ENCODE peak calls at places on chromosomes 12 and 14, in nine cellular contexts. Z is NCI-H2081; R is CD8-positive, alpha-beta memory T cell; P is adrenal gland; L is renal cortical epithelial cell; M is T-helper 9 cell; I is H1; Q is cerebellar cortex; W is H4. X is an unnamed sample.

GRCh38 chr12:50052544-50052943 is 4.9 kb upstream of the ASIC1 start:
- DNase-seq in Z (no peak), R (no peak), P (no peak), L (no peak), M (no peak), I (no peak), Q (no peak), W (no peak), X (no peak)

GRCh38 chr12:38905480-38906351 is at the start of gene CPNE8:
- DNase-seq in Z (peak; percentile 3), R (peak; percentile 22), P (peak; percentile 87), L (peak; percentile 62), M (peak; percentile 21), I (no peak), Q (peak; percentile 36), W (no peak), X (peak; percentile 89)

GRCh38 chr12:29041621-29042020 is 107.5 kb upstream of the FAR2 start:
- DNase-seq in Z (no peak), R (no peak), P (no peak), L (peak; percentile 97), M (no peak), I (no peak), Q (no peak), W (peak; percentile 55), X (no peak)

GRCh38 chr12:43812926-43813325 is 6.8 kb upstream of the TWF1 start:
- DNase-seq in Z (no peak), R (no peak), P (no peak), L (peak; percentile 30), M (no peak), I (no peak), Q (no peak), W (no peak), X (no peak)

GRCh38 chr12:71475280-71475679 is 35.7 kb downstream of the LGR5 start:
- DNase-seq in Z (no peak), R (no peak), P (no peak), L (no peak), M (no peak), I (no peak), Q (no peak), W (peak; percentile 62), X (peak; percentile 43)

GRCh38 chr14:94461526-94462218 is 9.1 kb upstream of the SERPINA11 start:
- DNase-seq in Z (no peak), R (no peak), P (no peak), L (no peak), M (no peak), I (no peak), Q (no peak), W (no peak), X (no peak)

GRCh38 chr12:54368709-54369596 is 4.7 kb upstream of the GPR84 start:
- DNase-seq in Z (peak; percentile 86), R (peak; percentile 85), P (peak; percentile 88), L (peak; percentile 73), M (peak; percentile 92), I (no peak), Q (peak; percentile 90), W (peak; percentile 83), X (peak; percentile 94)

GRCh38 chr14:101147848-101148247 is 244.3 kb upstream of the RTL1 start:
- DNase-seq in Z (no peak), R (no peak), P (no peak), L (no peak), M (no peak), I (no peak), Q (no peak), W (no peak), X (no peak)

GRCh38 chr12:109291531-109292341 is 17.3 kb downstream of the FOXN4 start:
- DNase-seq in Z (peak; percentile 98), R (no peak), P (peak; percentile 40), L (peak; percentile 31), M (no peak), I (peak; percentile 56), Q (peak; percentile 99), W (no peak), X (peak; percentile 57)

GRCh38 chr14:103528512-103529382 is at the start of gene TRMT61A:
- DNase-seq in Z (peak; percentile 95), R (peak; percentile 73), P (peak; percentile 89), L (peak; percentile 78), M (peak; percentile 76), I (no peak), Q (peak; percentile 92), W (peak; percentile 91), X (peak; percentile 91)

GRCh38 chr14:100342195-100342594 is 19.1 kb downstream of the SLC25A47 start:
- DNase-seq in Z (no peak), R (no peak), P (no peak), L (no peak), M (no peak), I (no peak), Q (no peak), W (no peak), X (no peak)

GRCh38 chr12:26528943-26529342 is 304.1 kb downstream of the ITPR2 start:
- DNase-seq in Z (no peak), R (no peak), P (no peak), L (no peak), M (no peak), I (no peak), Q (no peak), W (no peak), X (no peak)

GRCh38 chr14:72741836-72742681 is 151.8 kb downstream of the DPF3 start:
- DNase-seq in Z (no peak), R (no peak), P (no peak), L (no peak), M (no peak), I (no peak), Q (no peak), W (no peak), X (no peak)

GRCh38 chr12:131578828-131579227 is 132.1 kb upstream of the SFSWAP start:
- DNase-seq in Z (no peak), R (no peak), P (no peak), L (no peak), M (no peak), I (no peak), Q (no peak), W (no peak), X (no peak)

GRCh38 chr14:87148655-87149054 is 844.3 kb downstream of the GALC start:
- DNase-seq in Z (no peak), R (no peak), P (no peak), L (peak; percentile 11), M (no peak), I (no peak), Q (no peak), W (no peak), X (no peak)

GRCh38 chr12:123923038-123923437 is 49.6 kb downstream of the CCDC92 start:
- DNase-seq in Z (no peak), R (no peak), P (no peak), L (no peak), M (no peak), I (no peak), Q (no peak), W (no peak), X (no peak)

GRCh38 chr12:109827080-109827479 is 6.1 kb downstream of the TRPV4 start:
- DNase-seq in Z (no peak), R (no peak), P (no peak), L (no peak), M (no peak), I (no peak), Q (no peak), W (no peak), X (no peak)

GRCh38 chr14:93023802-93024434 is 91.8 kb downstream of the ITPK1 start:
- DNase-seq in Z (no peak), R (no peak), P (no peak), L (no peak), M (no peak), I (no peak), Q (no peak), W (no peak), X (no peak)

X was measured in heart left ventricle.